ENCODE peak calls at places on chromosomes 7 and 10, in ten cellular contexts. W is A549, B is IMR-90, C is uterus, T is ovary, F is endothelial cell of umbilical vein, X is tibial nerve, R is heart left ventricle, P is Peyer's patch, E is transverse colon. H is an unnamed sample.
A peak's percentile ranks its signal among the peaks of the same experiment; 100 is the strongest.

GRCh38 chr7:155198901-155199845 is 98.5 kb upstream of the INSIG1 start:
- DNase-seq in F (no peak), R (no peak), C (no peak), P (no peak), W (peak; percentile 33), E (no peak), T (no peak), X (no peak), B (peak; percentile 88), H (no peak)

GRCh38 chr10:63554666-63555065 is 33.5 kb downstream of the REEP3 start:
- DNase-seq in W (no peak), F (peak; percentile 50), R (no peak), C (no peak), T (no peak), X (no peak), P (peak; percentile 78), E (peak; percentile 41), B (peak; percentile 91), H (no peak)

GRCh38 chr10:30051220-30051619 is 8.2 kb downstream of the JCAD start:
- DNase-seq in W (no peak), X (no peak), P (no peak), C (no peak), B (peak; percentile 78), R (no peak), F (no peak), E (no peak), T (no peak), H (no peak)

GRCh38 chr10:120422459-120422858 is 34.6 kb upstream of the PLPP4 start:
- DNase-seq in T (no peak), W (no peak), C (no peak), F (peak; percentile 55), B (peak; percentile 52), P (no peak), R (no peak), X (no peak), E (no peak), H (no peak)

GRCh38 chr7:155377837-155378579 is 79.9 kb upstream of the EN2 start:
- DNase-seq in B (peak; percentile 10), T (peak; percentile 21), W (no peak), X (no peak), E (peak; percentile 22), F (peak; percentile 16), R (no peak), C (peak; percentile 43), P (no peak), H (no peak)

GRCh38 chr10:71280216-71280615 is 38.8 kb upstream of the SLC29A3 start:
- DNase-seq in X (no peak), T (no peak), C (no peak), R (no peak), P (no peak), W (no peak), E (no peak), F (no peak), B (no peak), H (no peak)

GRCh38 chr7:2166625-2167280 is 66.0 kb downstream of the MAD1L1 start:
- DNase-seq in E (no peak), P (no peak), B (no peak), X (no peak), W (no peak), T (no peak), F (no peak), C (no peak), R (no peak), H (no peak)

GRCh38 chr10:46547881-46548780 is 8.3 kb downstream of the GPRIN2 start:
- DNase-seq in P (peak; percentile 14), B (peak; percentile 51), R (peak; percentile 58), X (no peak), C (no peak), E (peak; percentile 6), F (no peak), W (no peak), T (peak; percentile 13), H (peak; percentile 4)

GRCh38 chr7:55538538-55538937 is 33.8 kb downstream of the VOPP1 start:
- DNase-seq in T (no peak), F (no peak), E (no peak), B (peak; percentile 97), X (no peak), C (no peak), W (no peak), P (no peak), R (no peak), H (no peak)

GRCh38 chr10:34539533-34540315 is 275.4 kb downstream of the PARD3 start:
- DNase-seq in C (no peak), E (peak; percentile 19), R (no peak), X (no peak), P (no peak), W (peak; percentile 56), T (peak; percentile 36), F (no peak), B (no peak), H (no peak)

GRCh38 chr7:47539398-47540052 is 42.4 kb downstream of the TNS3 start:
- DNase-seq in E (no peak), R (no peak), F (no peak), W (peak; percentile 71), X (no peak), T (no peak), B (peak; percentile 92), P (no peak), C (no peak), H (no peak)

GRCh38 chr10:74799840-74800239 is 26.6 kb upstream of the KAT6B start:
- DNase-seq in E (no peak), W (peak; percentile 44), B (peak; percentile 94), R (no peak), T (no peak), C (no peak), X (no peak), P (no peak), F (peak; percentile 98), H (peak; percentile 14)

GRCh38 chr10:55410415-55410885 is 609.4 kb upstream of the PCDH15 start:
- DNase-seq in R (peak; percentile 42), X (no peak), C (no peak), E (peak; percentile 10), T (no peak), W (no peak), B (no peak), F (peak; percentile 91), P (no peak), H (peak; percentile 6)

GRCh38 chr7:519974-520458 is 370 bp upstream of the PDGFA start:
- DNase-seq in W (peak; percentile 78), T (no peak), P (no peak), F (peak; percentile 41), R (no peak), X (no peak), C (peak; percentile 66), E (peak; percentile 48), B (peak; percentile 36), H (no peak)

GRCh38 chr7:30166155-30166840 is 31.5 kb downstream of the MTURN start:
- DNase-seq in E (peak; percentile 38), T (no peak), X (no peak), R (no peak), B (no peak), W (no peak), C (no peak), F (no peak), P (no peak), H (peak; percentile 77)

GRCh38 chr7:6705959-6706665 is 635 bp downstream of the ZNF12 start:
- DNase-seq in R (peak; percentile 70), W (peak; percentile 51), F (peak; percentile 57), P (peak; percentile 20), X (no peak), C (peak; percentile 27), B (peak; percentile 33), E (peak; percentile 16), T (peak; percentile 32), H (no peak)

GRCh38 chr10:6052247-6053221 is 9.6 kb downstream of the IL2RA start:
- DNase-seq in C (no peak), T (no peak), X (no peak), R (no peak), B (no peak), E (peak; percentile 52), F (no peak), P (peak; percentile 76), W (no peak), H (no peak)

DNA sequence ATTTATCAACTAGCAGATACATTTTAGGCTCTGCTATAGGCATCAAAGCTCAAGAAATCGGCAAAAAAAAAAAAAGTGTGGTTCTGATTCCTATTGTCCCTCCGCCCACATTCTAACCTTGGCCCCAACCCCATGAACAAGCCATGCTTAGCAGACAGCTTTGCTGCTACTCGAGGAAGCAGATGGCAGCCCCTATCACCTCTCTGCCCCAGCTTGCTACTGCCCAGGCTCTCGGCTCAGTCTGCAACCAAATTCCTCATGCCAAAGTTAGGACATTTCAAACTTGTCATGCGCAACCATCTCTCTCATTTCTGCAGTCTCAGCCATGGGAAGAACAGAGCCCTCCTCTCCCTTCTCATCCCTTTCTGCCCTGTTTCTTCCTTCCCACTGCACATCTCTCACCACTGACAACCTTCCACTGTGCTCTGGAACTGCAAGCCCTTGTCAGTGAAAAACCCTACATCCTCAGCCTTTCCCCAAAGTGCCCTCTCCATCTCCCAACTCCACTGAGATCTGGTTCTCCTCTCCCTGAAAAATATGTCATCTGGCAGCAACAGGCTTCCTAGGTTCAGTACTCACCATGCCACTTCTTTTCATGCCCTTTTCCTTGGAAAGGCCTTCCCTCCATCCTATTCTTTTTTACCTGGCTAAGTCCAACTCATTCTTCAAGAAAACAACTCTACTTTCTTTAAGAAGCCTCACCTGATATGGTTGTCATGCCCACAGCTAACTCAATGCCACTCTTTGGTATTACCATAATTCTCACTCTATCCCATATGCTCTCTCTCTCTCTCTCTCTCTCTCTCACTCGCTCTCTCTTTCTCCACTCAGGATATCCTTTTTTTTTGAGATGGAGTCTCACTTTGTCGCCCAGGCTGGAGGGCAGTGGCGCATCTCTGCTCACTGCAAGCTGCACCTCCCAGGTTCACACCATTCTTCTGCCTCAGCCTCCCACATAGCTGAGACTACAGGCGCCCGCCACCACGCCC is 60.1 kb upstream of the FHIP2A start:
- DNase-seq in C (no peak), T (no peak), R (no peak), P (no peak), E (no peak), F (no peak), X (no peak), W (no peak), B (no peak), H (no peak)
- H3K4me1 ChIP-seq in C (no peaks in the 10 kb centered on the region), T (no peaks in the 10 kb centered on the region), R (peaks cover 76% of the 10 kb centered on the region), P (no peaks in the 10 kb centered on the region), E (no peaks in the 10 kb centered on the region), F (no peaks in the 10 kb centered on the region), X (no peaks in the 10 kb centered on the region), W (peaks cover 3% of the 10 kb centered on the region), B (no peaks in the 10 kb centered on the region), H (no peaks in the 10 kb centered on the region)

GRCh38 chr7:7967909-7968543 is 570 bp upstream of the GLCCI1 start:
- DNase-seq in P (no peak), R (no peak), F (no peak), C (no peak), W (no peak), T (no peak), B (no peak), X (no peak), E (no peak), H (no peak)
- TF ChIP-seq POLR2A in P (no peak), R (no peak), F (no peak), C (no peak), W (no peak), T (no peak), B (peak; percentile 2), X (no peak), E (no peak), H (no peak)

GRCh38 chr7:26422761-26423160 is 131.1 kb downstream of the SNX10 start:
- DNase-seq in W (no peak), X (no peak), B (no peak), T (no peak), F (no peak), E (no peak), R (no peak), C (no peak), P (no peak), H (no peak)
- H3K4me1 ChIP-seq in W (no peaks in the 10 kb centered on the region), X (no peaks in the 10 kb centered on the region), B (no peaks in the 10 kb centered on the region), T (no peaks in the 10 kb centered on the region), F (peaks cover 13% of the 10 kb centered on the region), E (no peaks in the 10 kb centered on the region), R (no peaks in the 10 kb centered on the region), C (no peaks in the 10 kb centered on the region), P (no peaks in the 10 kb centered on the region), H (no peaks in the 10 kb centered on the region)

GRCh38 chr7:36951257-36951697 is 227.0 kb upstream of the AOAH start:
- DNase-seq in T (no peak), E (peak; percentile 21), R (no peak), W (no peak), F (no peak), P (peak; percentile 18), C (no peak), B (no peak), X (no peak), H (no peak)
- TF ChIP-seq POLR2A in T (no peak), E (no peak), R (no peak), W (no peak), F (no peak), P (no peak), C (no peak), B (no peak), X (no peak), H (no peak)